ENCODE peak calls at places on chromosomes 16 and 17, in four cellular contexts. A is activated B cell treated with CpG ODN at 0.5 μM for 24 hours, N is HCT116, T is GM19239. G is an unnamed sample.

GRCh38 chr16:29230671-29231091 is 175.8 kb downstream of the NPIPB11 start:
- DNase-seq in T (no peak), A (no peak), N (no peak), G (no peak)

GRCh38 chr16:88295526-88296436 is 87.0 kb upstream of the ZNF469 start:
- DNase-seq in A (no peak), T (no peak), N (no peak), G (no peak)

GRCh38 chr16:67419931-67420330 is 3.7 kb upstream of the ZDHHC1 start:
- DNase-seq in A (no peak), N (no peak), T (no peak), G (no peak)

GRCh38 chr16:25633549-25633948 is 58.2 kb upstream of the HS3ST4 start:
- DNase-seq in N (peak), T (no peak), A (no peak), G (no peak)

GRCh38 chr17:50766222-50767023 is 895 bp downstream of the ANKRD40CL start:
- DNase-seq in N (no peak), A (no peak), T (no peak), G (no peak)

GRCh38 chr17:77475012-77475976 is 334.5 kb downstream of the SEC14L1 start:
- DNase-seq in N (no peak), A (no peak), T (no peak), G (no peak)

GRCh38 chr17:82949984-82950383 is 110.2 kb upstream of the ZNF750 start:
- DNase-seq in T (no peak), A (no peak), N (no peak), G (no peak)

GRCh38 chr17:74742153-74742515 is 5.1 kb downstream of the RAB37 start:
- DNase-seq in T (peak), N (no peak), A (no peak), G (no peak)

GRCh38 chr16:9138021-9138680 is 46.7 kb downstream of the HAPSTR1 start:
- DNase-seq in N (no peak), T (no peak), A (no peak), G (no peak)

GRCh38 chr17:58317421-58318064 is 11.1 kb downstream of the TSPOAP1 start:
- DNase-seq in A (peak), N (peak), T (peak), G (peak)

GRCh38 chr17:37759014-37759637 is 14.3 kb upstream of the HNF1B start:
- DNase-seq in A (no peak), T (no peak), N (no peak), G (no peak)

GRCh38 chr17:19447085-19447583 is 36.1 kb downstream of the RNF112 start:
- DNase-seq in A (no peak), T (peak), N (peak), G (peak)

GRCh38 chr16:1614226-1615102 is 2.3 kb downstream of the CRAMP1 start:
- DNase-seq in N (no peak), A (peak), T (peak), G (peak)

GRCh38 chr17:78315355-78316114 is 44.3 kb downstream of the SOCS3 start:
- DNase-seq in A (no peak), N (peak), T (peak), G (peak)

GRCh38 chr16:19269098-19269497 is 16.4 kb upstream of the CLEC19A start:
- DNase-seq in N (no peak), A (no peak), T (no peak), G (no peak)

GRCh38 chr16:12518238-12519004 is 285.3 kb downstream of the CPPED1 start:
- DNase-seq in T (no peak), A (no peak), N (no peak), G (no peak)

GRCh38 chr16:50025544-50025931 is 513 bp downstream of the CNEP1R1 start:
- DNase-seq in N (no peak), T (peak), A (peak), G (no peak)

GRCh38 chr16:28309811-28310311 is 17.5 kb downstream of the SBK1 start:
- DNase-seq in N (no peak), T (no peak), A (no peak), G (no peak)

GRCh38 chr17:56314026-56314425 is 160.8 kb downstream of the ANKFN1 start:
- DNase-seq in T (no peak), N (no peak), A (no peak), G (no peak)

GRCh38 chr16:50474138-50474537 is 74.1 kb upstream of the NKD1 start:
- DNase-seq in N (no peak), A (no peak), T (no peak), G (no peak)

GRCh38 chr17:4182043-4182442 is 39.0 kb downstream of the CYB5D2 start:
- DNase-seq in A (no peak), N (no peak), T (no peak), G (no peak)

GRCh38 chr16:87328846-87329245 is 11.7 kb upstream of the C16orf95 start:
- DNase-seq in A (no peak), N (no peak), T (no peak), G (no peak)

GRCh38 chr16:27108826-27109665 is 42.3 kb downstream of the C16orf82 start:
- DNase-seq in N (no peak), T (no peak), A (no peak), G (no peak)

GRCh38 chr17:48131216-48131824 is 23.8 kb downstream of the SNX11 start:
- DNase-seq in N (peak), T (peak), A (no peak), G (peak)

GRCh38 chr17:17417718-17418151 is 59.1 kb upstream of the MED9 start:
- DNase-seq in N (no peak), T (no peak), A (no peak), G (no peak)

GRCh38 chr17:65885484-65885883 is 306.4 kb downstream of the CEP112 start:
- DNase-seq in N (no peak), T (no peak), A (no peak), G (no peak)

GRCh38 chr17:48150602-48151001 is 43.0 kb downstream of the SNX11 start:
- DNase-seq in A (no peak), T (no peak), N (no peak), G (no peak)

GRCh38 chr17:1764274-1764673 is 2.4 kb downstream of the SERPINF1 start:
- DNase-seq in T (peak), A (peak), N (no peak), G (no peak)